ENCODE peak calls at places on chromosome 4, in six cellular contexts. Z is breast epithelium, E is ovary, J is heart left ventricle, F is psoas muscle, D is aorta. U is an unnamed sample. For H3K36me3 and H3K4me1, the result is how much of the 10 kb centered on the place peaks cover.

GRCh38 chr4:177047070-177047850 is 254.5 kb upstream of the VEGFC start:
- DNase-seq in F (peak), E (peak), Z (no peak), D (peak), J (peak), U (peak)

GRCh38 chr4:20019310-20020015 is 232.2 kb upstream of the SLIT2 start:
- DNase-seq in D (no peak), E (no peak), Z (no peak), F (no peak), J (no peak), U (no peak)

GRCh38 chr4:101102114-101102752 is 245.1 kb downstream of the PPP3CA start:
- DNase-seq in D (peak), Z (peak), J (peak), F (peak), E (peak), U (peak)

GRCh38 chr4:79882806-79883205 is 190.2 kb downstream of the ANTXR2 start:
- DNase-seq in F (no peak), D (no peak), E (no peak), J (no peak), Z (no peak), U (no peak)

GRCh38 chr4:161448550-161449180 is 715.1 kb downstream of the FSTL5 start:
- DNase-seq in E (no peak), F (no peak), D (no peak), Z (no peak), J (no peak), U (no peak)

GRCh38 chr4:128917781-128918180 is 108.3 kb downstream of the JADE1 start:
- DNase-seq in F (no peak), E (no peak), Z (no peak), D (no peak), J (no peak), U (no peak)

GRCh38 chr4:166481739-166482138 is 608.7 kb downstream of the TLL1 start:
- DNase-seq in F (no peak), D (no peak), Z (no peak), E (no peak), J (no peak), U (no peak)

GRCh38 chr4:139560396-139561084 is 4.5 kb upstream of the SETD7 start:
- DNase-seq in D (no peak), F (no peak), E (no peak), J (peak), Z (no peak), U (no peak)

GRCh38 chr4:13984996-13985780 is 357.7 kb upstream of the BOD1L1 start:
- DNase-seq in F (no peak), E (no peak), Z (no peak), J (no peak), D (no peak), U (peak)

GRCh38 chr4:75015627-75016026 is 82.7 kb downstream of the PARM1 start:
- DNase-seq in Z (no peak), D (no peak), E (no peak), J (peak), F (no peak), U (no peak)

GRCh38 chr4:176789955-176790354 is 2.8 kb downstream of the VEGFC start:
- DNase-seq in E (no peak), Z (no peak), D (no peak), F (no peak), J (no peak), U (no peak)

GRCh38 chr4:85603437-85604336 is 128.7 kb downstream of the ARHGAP24 start:
- DNase-seq in D (no peak), Z (no peak), F (no peak), E (no peak), J (no peak), U (no peak)

GRCh38 chr4:158130204-158130603 is 42.6 kb downstream of the GASK1B start:
- DNase-seq in D (no peak), F (no peak), Z (no peak), J (no peak), E (no peak), U (no peak)

GRCh38 chr4:67885727-67886126 is 1.9 kb upstream of the TMPRSS11D start:
- DNase-seq in J (no peak), Z (no peak), E (no peak), F (no peak), D (no peak), U (no peak)

GRCh38 chr4:146442801-146443200 is 78.9 kb downstream of the SLC10A7 start:
- DNase-seq in D (no peak), Z (no peak), F (no peak), J (no peak), E (no peak), U (no peak)

GRCh38 chr4:183823394-183823793 is 81.7 kb upstream of the STOX2 start:
- DNase-seq in D (no peak), J (peak), F (peak), E (no peak), Z (no peak), U (no peak)

GRCh38 chr4:83217721-83218522 is 66.7 kb downstream of the COQ2 start:
- DNase-seq in E (no peak), J (no peak), Z (no peak), D (no peak), F (no peak), U (no peak)

GRCh38 chr4:120561648-120562047 is 360.9 kb downstream of the PRDM5 start:
- DNase-seq in D (no peak), F (no peak), Z (no peak), J (no peak), E (no peak), U (no peak)

GRCh38 chr4:13872145-13872544 is 244.6 kb upstream of the BOD1L1 start:
- DNase-seq in E (no peak), Z (no peak), D (no peak), F (no peak), J (no peak), U (no peak)

GRCh38 chr4:83858121-83858520 is 322.2 kb downstream of the GPAT3 start:
- DNase-seq in J (no peak), E (no peak), F (no peak), D (no peak), Z (no peak), U (no peak)

GRCh38 chr4:98659741-98660507 is 1.5 kb upstream of the TSPAN5 start:
- DNase-seq in F (no peak), J (no peak), E (no peak), D (no peak), Z (no peak), U (no peak)

GRCh38 chr4:26199566-26199965 is 121.2 kb upstream of the RBPJ start:
- DNase-seq in F (no peak), D (no peak), J (no peak), Z (no peak), E (no peak), U (no peak)

GRCh38 chr4:68407868-68408190 is 39.4 kb upstream of the TMPRSS11E start:
- DNase-seq in J (no peak), E (no peak), F (no peak), Z (no peak), D (no peak), U (no peak)

GRCh38 chr4:24547979-24548378 is 36.4 kb downstream of the DHX15 start:
- DNase-seq in D (no peak), E (no peak), J (no peak), Z (no peak), F (no peak), U (no peak)

GRCh38 chr4:66572949-66573348 is 902.7 kb upstream of the EPHA5 start:
- DNase-seq in Z (no peak), J (no peak), F (no peak), E (no peak), D (no peak), U (no peak)

GRCh38 chr4:48970471-48970921 is 15.6 kb upstream of the CWH43 start:
- DNase-seq in D (no peak), Z (no peak), J (no peak), E (no peak), F (no peak), U (no peak)

GRCh38 chr4:78520808-78521226 is 30.8 kb upstream of the ANXA3 start:
- DNase-seq in F (no peak), Z (no peak), J (no peak), D (no peak), E (no peak), U (no peak)

GRCh38 chr4:145602129-145602760 is 16.9 kb upstream of the MMAA start:
- DNase-seq in F (no peak), E (no peak), J (no peak), Z (no peak), D (no peak), U (no peak)

GRCh38 chr4:128709268-128709667 is 100.2 kb upstream of the JADE1 start:
- DNase-seq in Z (no peak), D (no peak), F (no peak), E (no peak), J (no peak), U (no peak)

GRCh38 chr4:124177647-124178425 is 534.7 kb downstream of the ANKRD50 start:
- DNase-seq in F (no peak), D (no peak), Z (no peak), E (no peak), J (no peak), U (no peak)

GRCh38 chr4:15240764-15241163 is 187.1 kb upstream of the C1QTNF7 start:
- DNase-seq in F (no peak), E (no peak), Z (no peak), J (no peak), D (no peak), U (no peak)

GRCh38 chr4:38135201-38135600 is 175.0 kb downstream of the PTTG2 start:
- DNase-seq in Z (no peak), E (no peak), F (no peak), D (no peak), J (no peak), U (no peak)

GRCh38 chr4:38138363-38138762 is 178.2 kb downstream of the PTTG2 start:
- DNase-seq in D (no peak), E (no peak), F (no peak), Z (no peak), J (no peak), U (no peak)

GRCh38 chr4:38137080-38137479 is 176.9 kb downstream of the PTTG2 start:
- DNase-seq in J (no peak), E (no peak), D (no peak), Z (no peak), F (no peak), U (no peak)

GRCh38 chr4:38139187-38139586 is 179.0 kb downstream of the PTTG2 start:
- DNase-seq in Z (no peak), D (no peak), J (no peak), F (no peak), E (no peak), U (no peak)

GRCh38 chr4:38136604-38137003 is 176.4 kb downstream of the PTTG2 start:
- DNase-seq in D (no peak), J (no peak), E (no peak), Z (no peak), F (no peak), U (no peak)
- H3K36me3 ChIP-seq in D (under half), J (half or more), E (under half), Z (under half), F (under half), U (under half)

GRCh38 chr4:10008208-10009005 is 12.9 kb downstream of the SLC2A9 start:
- DNase-seq in E (no peak), F (no peak), Z (no peak), J (no peak), D (no peak), U (no peak)
- H3K4me1 ChIP-seq in E (under half), F (under half), Z (under half), J (under half), D (under half), U (under half)

DNA sequence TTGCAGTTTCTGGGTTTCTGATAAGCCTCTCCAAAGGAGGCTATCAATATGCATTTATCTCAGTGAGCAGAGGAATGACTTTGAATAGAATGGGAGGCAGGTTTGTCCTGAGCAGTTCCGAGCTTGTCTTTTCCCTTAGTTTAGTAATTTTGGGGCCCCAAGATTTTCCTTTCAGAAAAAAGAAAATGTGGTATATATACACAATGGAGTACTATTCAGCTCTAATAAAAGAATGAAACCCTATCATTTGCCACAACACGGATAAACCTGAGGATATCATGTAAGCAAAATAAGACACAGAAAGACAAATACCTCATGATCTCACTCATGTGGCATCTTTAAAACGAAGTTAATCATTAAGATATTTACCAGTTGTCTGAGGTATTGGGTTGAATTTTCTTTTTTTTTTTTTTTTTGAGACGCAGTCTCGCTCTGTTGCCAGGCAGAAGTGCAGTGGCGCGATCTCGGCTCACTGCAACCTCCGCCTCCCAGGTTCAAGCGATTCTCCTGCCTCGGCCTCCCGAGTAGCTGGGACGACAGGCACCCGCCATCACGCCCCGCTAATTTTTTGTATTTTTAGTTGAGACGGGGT is 532 bp downstream of the ZNF721 start:
- DNase-seq in E (no peak), D (no peak), F (no peak), Z (no peak), J (no peak), U (no peak)
- H3K27ac ChIP-seq in E (peak), D (no peak), F (peak), Z (peak), J (peak), U (peak)

GRCh38 chr4:2248044-2248780 is 6.3 kb upstream of the HAUS3 start:
- DNase-seq in Z (peak), J (peak), F (peak), D (no peak), E (no peak), U (no peak)

GRCh38 chr4:2250764-2251072 is 8.8 kb upstream of the HAUS3 start:
- DNase-seq in E (no peak), J (no peak), D (no peak), Z (peak), F (no peak), U (no peak)

GRCh38 chr4:2248821-2249261 is 6.9 kb upstream of the HAUS3 start:
- DNase-seq in E (no peak), J (peak), F (peak), D (no peak), Z (peak), U (peak)

GRCh38 chr4:2250003-2250763 is 8.3 kb upstream of the HAUS3 start:
- DNase-seq in Z (peak), J (no peak), F (no peak), D (no peak), E (no peak), U (peak)

DNA sequence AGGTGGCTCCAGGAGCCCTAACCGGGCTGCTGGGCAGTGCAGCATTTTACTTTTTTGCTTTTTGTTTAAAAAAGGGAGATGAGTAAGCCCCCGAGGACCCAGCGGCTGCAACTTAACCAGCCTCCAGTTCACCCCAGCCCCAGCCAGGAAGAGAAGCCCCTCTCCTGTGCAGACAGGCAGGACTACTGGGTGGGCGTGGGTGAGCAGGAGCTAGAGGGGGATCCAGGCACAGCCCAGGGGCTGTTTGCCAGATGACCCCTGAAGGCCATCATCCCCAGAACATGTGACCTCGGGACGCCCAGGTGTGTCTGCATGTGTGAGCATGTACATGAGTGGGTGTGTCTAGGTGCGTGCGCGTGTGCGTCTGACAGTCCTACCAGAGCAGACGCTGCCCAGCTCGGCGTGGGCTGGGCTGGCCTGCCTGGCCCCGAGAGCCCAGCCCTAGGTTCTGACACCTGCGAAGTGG is 7.6 kb upstream of the HAUS3 start:
- DNase-seq in Z (peak), J (peak), F (no peak), D (no peak), E (no peak), U (no peak)
- H3K36me3 ChIP-seq in Z (under half), J (half or more), F (under half), D (under half), E (under half), U (under half)

GRCh38 chr4:81604683-81605082 is 133.0 kb upstream of the RASGEF1B start:
- DNase-seq in Z (no peak), E (no peak), D (no peak), F (no peak), J (no peak), U (no peak)
- H3K4me1 ChIP-seq in Z (under half), E (under half), D (under half), F (under half), J (under half), U (under half)

DNA sequence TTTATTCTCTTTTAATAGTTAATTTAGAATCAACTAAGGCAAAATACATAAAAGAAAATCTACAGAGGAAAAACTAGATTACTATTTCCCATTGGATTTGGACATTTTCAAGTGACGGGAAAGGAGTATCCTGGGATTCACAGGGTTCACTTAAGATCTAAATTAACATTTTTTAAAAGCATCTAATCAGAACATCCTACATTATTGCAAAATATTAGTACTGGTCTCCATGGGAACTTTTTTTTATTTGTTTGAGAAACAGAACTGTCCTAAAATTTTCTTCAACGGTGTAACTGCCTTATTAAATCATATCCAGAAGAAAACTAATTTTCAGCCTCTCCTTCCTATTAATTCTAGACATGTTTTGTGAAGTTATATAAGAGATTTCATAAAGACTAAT is 69.7 kb downstream of the METTL14 start:
- DNase-seq in Z (no peak), F (no peak), D (no peak), E (no peak), J (no peak), U (no peak)
- H3K27ac ChIP-seq in Z (peak), F (peak), D (no peak), E (no peak), J (peak), U (no peak)

GRCh38 chr4:186605261-186605865 is 50.0 kb upstream of the MTNR1A start:
- DNase-seq in J (no peak), F (no peak), Z (no peak), E (no peak), D (no peak), U (no peak)

GRCh38 chr4:186604124-186604627 is 48.8 kb upstream of the MTNR1A start:
- DNase-seq in Z (no peak), D (no peak), F (no peak), E (no peak), J (no peak), U (no peak)

GRCh38 chr4:186607490-186607889 is 52.1 kb upstream of the MTNR1A start:
- DNase-seq in F (no peak), J (no peak), E (no peak), Z (no peak), D (no peak), U (no peak)

GRCh38 chr4:186602978-186603377 is 47.6 kb upstream of the MTNR1A start:
- DNase-seq in F (no peak), J (no peak), D (no peak), E (no peak), Z (no peak), U (no peak)

DNA sequence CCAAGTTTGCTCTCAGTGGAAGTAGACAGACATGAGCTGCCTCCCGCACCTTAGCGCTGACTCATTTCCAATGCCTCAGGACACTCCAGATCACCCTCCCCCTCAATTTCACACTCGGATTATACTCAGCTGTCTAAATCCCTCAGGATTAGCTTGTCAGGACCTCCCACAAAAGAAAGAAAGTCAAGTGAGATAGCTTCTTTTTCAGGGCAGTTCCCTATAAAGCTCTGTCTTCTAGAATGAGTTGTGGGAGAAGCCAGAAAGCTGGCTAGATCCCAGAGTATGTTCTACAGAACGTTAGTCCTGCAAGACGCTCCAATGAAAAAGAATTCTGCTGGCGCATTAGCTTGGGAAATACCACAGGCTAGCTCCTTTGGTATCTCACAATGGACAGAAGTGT is 51.2 kb upstream of the MTNR1A start:
- DNase-seq in F (no peak), J (no peak), D (no peak), Z (no peak), E (no peak), U (no peak)
- H3K36me3 ChIP-seq in F (under half), J (under half), D (under half), Z (under half), E (under half), U (under half)

DNA sequence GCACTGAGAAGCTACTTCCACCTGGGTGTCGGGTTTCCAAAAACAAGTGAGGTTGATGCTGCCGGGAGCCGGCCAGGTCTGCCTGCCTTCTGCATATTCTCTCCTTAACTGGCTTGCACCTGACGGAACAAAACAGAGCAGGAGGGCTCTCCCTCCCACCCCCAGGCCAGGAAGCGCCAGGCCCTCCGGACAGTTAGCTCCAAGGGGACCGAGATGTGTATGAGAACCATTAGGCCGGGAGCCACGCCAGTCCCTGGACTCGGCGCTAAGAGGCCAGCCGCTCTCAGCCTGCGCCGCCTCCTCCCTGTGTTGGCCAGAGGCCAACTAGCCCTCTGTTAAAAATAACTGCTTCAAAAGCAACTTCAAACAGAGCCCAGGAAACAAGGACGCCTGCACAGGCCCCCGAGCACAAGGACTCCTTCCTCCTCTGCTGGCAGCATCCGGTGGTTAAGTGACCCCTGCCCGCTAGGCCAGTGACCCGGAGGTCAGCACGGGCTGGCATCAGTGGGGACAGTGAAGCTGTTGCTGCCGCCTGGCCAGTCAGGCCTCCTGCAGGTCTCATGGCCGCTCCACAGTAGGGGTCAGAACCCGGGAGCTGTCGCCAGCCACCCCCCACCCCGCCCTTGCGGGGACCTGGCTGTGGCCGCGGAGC is 107.9 kb downstream of the ABLIM2 start:
- DNase-seq in D (peak), F (peak), J (peak), Z (peak), E (peak), U (peak)
- H3K4me1 ChIP-seq in D (under half), F (under half), J (under half), Z (under half), E (under half), U (under half)

GRCh38 chr4:56979674-56980073 is 978 bp downstream of the POLR2B start:
- DNase-seq in E (no peak), D (peak), Z (no peak), J (no peak), F (no peak), U (peak)
- H3K27ac ChIP-seq in E (no peak), D (no peak), Z (peak), J (no peak), F (peak), U (no peak)

U was measured in testis.